ENCODE peak calls at places on chromosomes 12 and 14, in five cellular contexts. C is T-helper 1 cell; H is GM19239; U is NCI-H1694; G is CD4-positive, alpha-beta T cell. B is an unnamed sample.

GRCh38 chr12:15982471-15982870 is 71.3 kb downstream of the DERA start:
- DNase-seq in C (no peak), H (no peak), U (peak; percentile 58), G (no peak), B (no peak)

GRCh38 chr12:130961921-130962326 is 8.2 kb downstream of the ADGRD1 start:
- DNase-seq in U (no peak), H (no peak), C (no peak), G (no peak), B (no peak)

GRCh38 chr14:87049886-87050820 is 942.8 kb downstream of the GALC start:
- DNase-seq in H (no peak), U (peak; percentile 77), G (no peak), C (no peak), B (no peak)

GRCh38 chr12:94282675-94283074 is 134.3 kb downstream of the PLXNC1 start:
- DNase-seq in C (peak; percentile 16), U (no peak), G (peak; percentile 50), H (no peak), B (no peak)

GRCh38 chr12:3055712-3056467 is 21.3 kb upstream of the TSPAN9 start:
- DNase-seq in U (no peak), C (no peak), G (no peak), H (no peak), B (no peak)

GRCh38 chr12:83979785-83980184 is 932.8 kb downstream of the SLC6A15 start:
- DNase-seq in H (no peak), C (no peak), U (no peak), G (no peak), B (no peak)

GRCh38 chr14:56137842-56138241 is 19.6 kb downstream of the PELI2 start:
- DNase-seq in U (no peak), C (no peak), G (no peak), H (no peak), B (no peak)

GRCh38 chr12:29317556-29318363 is 63.2 kb downstream of the ERGIC2 start:
- DNase-seq in G (peak; percentile 38), C (peak; percentile 16), U (peak; percentile 88), H (peak; percentile 25), B (peak; percentile 54)

GRCh38 chr12:15601210-15601800 is 187.9 kb downstream of the EPS8 start:
- DNase-seq in G (no peak), H (no peak), U (no peak), C (no peak), B (no peak)

GRCh38 chr14:85531594-85532391 is 1.8 kb downstream of the FLRT2 start:
- DNase-seq in C (no peak), U (no peak), G (no peak), H (no peak), B (no peak)

GRCh38 chr14:75543258-75543657 is 21.0 kb downstream of the BATF start:
- DNase-seq in C (no peak), H (no peak), U (no peak), G (peak; percentile 12), B (no peak)

GRCh38 chr14:95871531-95871930 is 5.1 kb upstream of the TUNAR start:
- DNase-seq in H (no peak), C (no peak), G (no peak), U (no peak), B (no peak)

GRCh38 chr14:22044193-22044592 is 370.6 kb upstream of the OR4E1 start:
- DNase-seq in U (no peak), G (no peak), C (no peak), H (no peak), B (no peak)

GRCh38 chr12:11728154-11728755 is 78.8 kb downstream of the ETV6 start:
- DNase-seq in H (no peak), U (no peak), G (no peak), C (no peak), B (no peak)

GRCh38 chr12:52230364-52231281 is 2.4 kb upstream of the KRT7 start:
- DNase-seq in G (no peak), H (no peak), C (no peak), U (no peak), B (no peak)

B was measured in HCT116.